ENCODE peak calls at places on chromosomes 1 and 21, in six cellular contexts. One of them, this sample, is unnamed.

GRCh38 chr1:180219776-180220175 is 10.3 kb upstream of the LHX4 start:
- DNase-seq in K562: no peak
- DNase-seq in HCT116: no peak
- DNase-seq in HepG2: no peak
- DNase-seq in H1: no peak
- DNase-seq in GM12878: no peak
- DNase-seq in this sample: no peak

GRCh38 chr21:17387030-17387617 is 125.7 kb upstream of the CXADR start:
- DNase-seq in K562: peak
- DNase-seq in HCT116: peak
- DNase-seq in HepG2: peak
- DNase-seq in H1: no peak
- DNase-seq in GM12878: peak
- DNase-seq in this sample: peak

GRCh38 chr21:39350094-39351006 is 1.5 kb upstream of the HMGN1 start:
- DNase-seq in K562: no peak
- DNase-seq in HCT116: no peak
- DNase-seq in HepG2: no peak
- DNase-seq in H1: no peak
- DNase-seq in GM12878: no peak
- DNase-seq in this sample: no peak

GRCh38 chr1:244836135-244836521 is 670 bp downstream of the COX20 start:
- DNase-seq in K562: peak
- DNase-seq in HCT116: no peak
- DNase-seq in HepG2: peak
- DNase-seq in H1: no peak
- DNase-seq in GM12878: no peak
- DNase-seq in this sample: no peak

GRCh38 chr1:112990271-112990670 is 34.3 kb upstream of the SLC16A1 start:
- DNase-seq in K562: no peak
- DNase-seq in HCT116: no peak
- DNase-seq in HepG2: no peak
- DNase-seq in H1: no peak
- DNase-seq in GM12878: no peak
- DNase-seq in this sample: no peak

GRCh38 chr1:245177071-245177900 is 22.5 kb downstream of the KIF26B start:
- DNase-seq in K562: no peak
- DNase-seq in HCT116: peak
- DNase-seq in HepG2: no peak
- DNase-seq in H1: no peak
- DNase-seq in GM12878: no peak
- DNase-seq in this sample: no peak

GRCh38 chr1:26378088-26378878 is 5.7 kb upstream of the ZNF683 start:
- DNase-seq in K562: peak
- DNase-seq in HCT116: no peak
- DNase-seq in HepG2: no peak
- DNase-seq in H1: no peak
- DNase-seq in GM12878: peak
- DNase-seq in this sample: no peak

GRCh38 chr1:229229137-229229720 is 41.7 kb upstream of the RAB4A start:
- DNase-seq in K562: no peak
- DNase-seq in HCT116: no peak
- DNase-seq in HepG2: no peak
- DNase-seq in H1: no peak
- DNase-seq in GM12878: no peak
- DNase-seq in this sample: no peak

GRCh38 chr1:92909321-92909720 is 51.9 kb downstream of the DIPK1A start:
- DNase-seq in K562: no peak
- DNase-seq in HCT116: peak
- DNase-seq in HepG2: no peak
- DNase-seq in H1: no peak
- DNase-seq in GM12878: no peak
- DNase-seq in this sample: no peak

GRCh38 chr1:66300280-66300973 is 233.5 kb upstream of the SGIP1 start:
- DNase-seq in K562: no peak
- DNase-seq in HCT116: no peak
- DNase-seq in HepG2: no peak
- DNase-seq in H1: no peak
- DNase-seq in GM12878: no peak
- DNase-seq in this sample: no peak

GRCh38 chr1:12009318-12010001 is 9.8 kb upstream of the MIIP start:
- DNase-seq in K562: no peak
- DNase-seq in HCT116: no peak
- DNase-seq in HepG2: no peak
- DNase-seq in H1: no peak
- DNase-seq in GM12878: no peak
- DNase-seq in this sample: no peak

GRCh38 chr1:145983959-145984830 is 12.2 kb downstream of the TXNIP start:
- DNase-seq in K562: no peak
- DNase-seq in HCT116: no peak
- DNase-seq in HepG2: no peak
- DNase-seq in H1: no peak
- DNase-seq in GM12878: no peak
- DNase-seq in this sample: no peak

GRCh38 chr1:54413295-54413694 is 7.1 kb upstream of the SSBP3 start:
- DNase-seq in K562: no peak
- DNase-seq in HCT116: no peak
- DNase-seq in HepG2: peak
- DNase-seq in H1: no peak
- DNase-seq in GM12878: no peak
- DNase-seq in this sample: no peak

GRCh38 chr1:36323636-36324321 is at the start of gene EVA1B:
- DNase-seq in K562: peak
- DNase-seq in HCT116: no peak
- DNase-seq in HepG2: peak
- DNase-seq in H1: no peak
- DNase-seq in GM12878: no peak
- DNase-seq in this sample: peak

GRCh38 chr1:9684806-9685205 is 33.3 kb downstream of the PIK3CD start:
- DNase-seq in K562: no peak
- DNase-seq in HCT116: no peak
- DNase-seq in HepG2: no peak
- DNase-seq in H1: no peak
- DNase-seq in GM12878: no peak
- DNase-seq in this sample: no peak

GRCh38 chr1:91099746-91100621 is 78.1 kb upstream of the ZNF644 start:
- DNase-seq in K562: no peak
- DNase-seq in HCT116: no peak
- DNase-seq in HepG2: no peak
- DNase-seq in H1: no peak
- DNase-seq in GM12878: no peak
- DNase-seq in this sample: no peak

GRCh38 chr1:94463765-94464330 is 45.7 kb downstream of the ABCD3 start:
- DNase-seq in K562: peak
- DNase-seq in HCT116: peak
- DNase-seq in HepG2: peak
- DNase-seq in H1: no peak
- DNase-seq in GM12878: no peak
- DNase-seq in this sample: peak

GRCh38 chr1:54833146-54833545 is 32.0 kb upstream of the TTC22 start:
- DNase-seq in K562: no peak
- DNase-seq in HCT116: no peak
- DNase-seq in HepG2: no peak
- DNase-seq in H1: no peak
- DNase-seq in GM12878: no peak
- DNase-seq in this sample: no peak

GRCh38 chr1:156052862-156053769 is 482 bp downstream of the UBQLN4 start:
- DNase-seq in K562: peak
- DNase-seq in HCT116: peak
- DNase-seq in HepG2: peak
- DNase-seq in H1: no peak
- DNase-seq in GM12878: no peak
- DNase-seq in this sample: peak

GRCh38 chr1:226390681-226391080 is 17.2 kb downstream of the PARP1 start:
- DNase-seq in K562: no peak
- DNase-seq in HCT116: no peak
- DNase-seq in HepG2: no peak
- DNase-seq in H1: no peak
- DNase-seq in GM12878: no peak
- DNase-seq in this sample: no peak

GRCh38 chr1:155125511-155125945 is 2.1 kb upstream of the EFNA1 start:
- DNase-seq in K562: no peak
- DNase-seq in HCT116: no peak
- DNase-seq in HepG2: no peak
- DNase-seq in H1: no peak
- DNase-seq in GM12878: no peak
- DNase-seq in this sample: no peak

GRCh38 chr1:224501836-224502235 is 67.2 kb upstream of the WDR26 start:
- DNase-seq in K562: no peak
- DNase-seq in HCT116: no peak
- DNase-seq in HepG2: no peak
- DNase-seq in H1: no peak
- DNase-seq in GM12878: no peak
- DNase-seq in this sample: no peak

GRCh38 chr1:19347538-19348177 is 35.5 kb downstream of the SLC66A1 start:
- DNase-seq in K562: no peak
- DNase-seq in HCT116: no peak
- DNase-seq in HepG2: no peak
- DNase-seq in H1: no peak
- DNase-seq in GM12878: no peak
- DNase-seq in this sample: no peak

GRCh38 chr1:182056596-182057366 is 4.7 kb downstream of the ZNF648 start:
- DNase-seq in K562: no peak
- DNase-seq in HCT116: no peak
- DNase-seq in HepG2: no peak
- DNase-seq in H1: no peak
- DNase-seq in GM12878: no peak
- DNase-seq in this sample: no peak

GRCh38 chr1:161681879-161682278 is 18.9 kb downstream of the FCGR2B start:
- DNase-seq in K562: no peak
- DNase-seq in HCT116: no peak
- DNase-seq in HepG2: no peak
- DNase-seq in H1: no peak
- DNase-seq in GM12878: no peak
- DNase-seq in this sample: no peak

GRCh38 chr1:21296509-21297354 is 6.5 kb upstream of the ECE1 start:
- DNase-seq in K562: no peak
- DNase-seq in HCT116: no peak
- DNase-seq in HepG2: no peak
- DNase-seq in H1: no peak
- DNase-seq in GM12878: no peak
- DNase-seq in this sample: no peak

DNA sequence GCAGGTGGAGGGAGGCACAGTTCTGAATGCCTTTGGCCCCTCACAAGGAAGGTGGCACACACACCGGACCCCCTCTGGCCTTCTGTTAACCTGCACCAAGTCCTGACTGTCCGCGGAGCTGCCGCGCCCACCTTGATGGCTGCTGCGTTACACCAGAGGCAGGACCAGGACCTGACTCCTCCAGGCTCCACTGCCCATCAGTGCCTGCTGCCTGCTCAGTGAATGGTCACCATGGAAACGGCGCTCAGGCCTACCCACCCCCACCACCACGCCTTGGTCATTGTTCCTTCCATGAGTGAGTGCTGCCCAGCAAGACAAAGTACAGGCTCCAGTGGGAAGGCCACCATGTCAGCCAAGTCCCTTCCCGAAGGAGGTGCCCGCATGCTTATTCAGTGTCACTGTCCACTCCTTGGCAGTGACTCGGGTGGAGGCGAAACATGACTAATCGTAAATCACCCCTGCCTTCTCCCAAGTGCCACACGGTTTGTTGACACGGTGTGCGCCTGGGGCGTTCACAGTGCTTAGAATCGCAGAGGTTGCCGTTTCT is 57.3 kb downstream of the SLC37A1 start:
- DNase-seq in K562: no peak
- DNase-seq in HCT116: no peak
- DNase-seq in HepG2: no peak
- DNase-seq in H1: no peak
- DNase-seq in GM12878: no peak
- DNase-seq in this sample: no peak
- TF ChIP-seq ZNF274 in K562: no peak
- TF ChIP-seq ZNF274 in HCT116: no peak
- TF ChIP-seq ZNF274 in HepG2: no peak
- TF ChIP-seq ZNF274 in H1: no peak
- TF ChIP-seq ZNF274 in GM12878: no peak
- TF ChIP-seq ZNF274 in this sample: no peak

GRCh38 chr21:46008893-46009635 is 27.5 kb downstream of the COL6A1 start:
- DNase-seq in K562: no peak
- DNase-seq in HCT116: no peak
- DNase-seq in HepG2: no peak
- DNase-seq in H1: no peak
- DNase-seq in GM12878: no peak
- DNase-seq in this sample: no peak
- TF ChIP-seq YY1 in K562: no peak
- TF ChIP-seq YY1 in HCT116: no peak
- TF ChIP-seq YY1 in HepG2: no peak
- TF ChIP-seq YY1 in H1: no peak
- TF ChIP-seq YY1 in GM12878: no peak
- TF ChIP-seq YY1 in this sample: no peak

DNA sequence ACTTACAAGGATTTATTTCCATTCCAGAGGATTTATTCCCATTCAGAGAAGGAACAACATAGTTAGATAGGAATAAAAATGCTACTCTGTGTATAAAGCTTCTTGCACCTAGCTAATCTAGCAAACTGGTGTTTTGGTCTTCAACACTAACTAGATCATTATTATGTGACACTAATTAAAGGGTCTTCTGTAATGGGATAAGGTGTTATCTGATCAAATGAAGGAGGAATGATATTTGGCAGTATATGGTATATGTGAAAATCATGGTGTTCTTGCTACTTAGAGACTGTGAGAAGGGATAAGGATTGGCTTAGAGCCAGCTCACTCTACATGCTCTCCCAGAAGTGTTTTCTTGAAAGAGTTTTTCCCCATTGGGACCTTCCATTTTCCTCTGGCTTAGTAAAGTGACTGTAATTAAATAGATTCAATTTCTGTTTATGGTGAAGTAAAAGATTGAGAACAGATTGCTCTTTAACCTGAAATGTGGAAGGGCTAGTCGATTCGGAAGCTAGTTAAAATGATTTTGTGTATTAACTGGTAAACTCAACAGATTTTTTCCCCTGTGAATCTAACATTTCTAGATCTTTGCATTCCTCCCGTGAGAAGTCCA is 71.2 kb upstream of the RGL1 start:
- DNase-seq in K562: no peak
- DNase-seq in HCT116: no peak
- DNase-seq in HepG2: no peak
- DNase-seq in H1: no peak
- DNase-seq in GM12878: no peak
- DNase-seq in this sample: no peak
- TF ChIP-seq ZNF274 in K562: no peak
- TF ChIP-seq ZNF274 in HCT116: no peak
- TF ChIP-seq ZNF274 in HepG2: no peak
- TF ChIP-seq ZNF274 in H1: no peak
- TF ChIP-seq ZNF274 in GM12878: no peak
- TF ChIP-seq ZNF274 in this sample: no peak

DNA sequence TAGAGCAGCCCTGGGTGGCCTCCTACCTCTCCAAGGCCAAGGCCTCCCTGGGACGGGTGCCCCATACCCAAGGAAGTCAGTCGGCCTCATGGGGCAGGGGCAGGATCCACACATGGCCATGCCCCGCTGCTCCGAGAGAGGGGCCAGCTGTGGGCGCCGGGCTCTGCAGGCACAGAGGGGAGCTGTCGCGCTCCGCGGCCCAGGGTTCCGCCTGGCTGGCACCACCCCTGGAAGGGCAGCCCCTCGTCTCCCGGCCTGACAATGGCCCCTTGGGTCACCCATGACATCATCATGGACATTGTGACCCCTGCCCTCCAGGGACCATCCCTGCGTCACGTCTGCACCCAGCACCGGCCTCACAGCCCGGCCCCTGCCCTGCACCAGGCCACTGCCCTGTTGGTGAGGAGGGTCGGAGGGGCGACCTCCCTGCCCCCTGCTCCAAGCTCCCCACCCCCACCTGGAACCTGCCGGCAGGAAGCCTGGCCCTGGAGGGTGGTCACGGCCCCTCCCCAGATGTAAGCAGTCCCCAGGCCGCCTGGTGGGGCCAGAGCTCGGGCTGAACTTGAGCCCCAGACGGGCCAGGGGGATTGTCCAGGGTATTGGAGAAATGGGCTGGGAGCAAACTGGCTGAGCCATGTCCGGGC is 5.8 kb downstream of the TTLL10 start:
- DNase-seq in K562: no peak
- DNase-seq in HCT116: no peak
- DNase-seq in HepG2: no peak
- DNase-seq in H1: no peak
- DNase-seq in GM12878: no peak
- DNase-seq in this sample: no peak
- TF ChIP-seq YY1 in K562: no peak
- TF ChIP-seq YY1 in HCT116: no peak
- TF ChIP-seq YY1 in HepG2: no peak
- TF ChIP-seq YY1 in H1: no peak
- TF ChIP-seq YY1 in GM12878: no peak
- TF ChIP-seq YY1 in this sample: no peak

This sample was measured in NT2/D1.